ENCODE peak calls at places on chromosomes 5 and 9, in four cellular contexts. H, T, I and L are unnamed samples.

GRCh38 chr5:99177796-99178195 is 249.0 kb upstream of the CHD1 start:
- DNase-seq in H (no peak), T (no peak), I (no peak), L (no peak)

GRCh38 chr9:38662763-38663593 is 42.6 kb upstream of the ANKRD18A start:
- DNase-seq in H (no peak), T (peak; percentile 44), I (no peak), L (no peak)

GRCh38 chr9:16335788-16336580 is 534.5 kb downstream of the BNC2 start:
- DNase-seq in H (peak; percentile 94), T (peak; percentile 99), I (peak; percentile 96), L (peak; percentile 99)

GRCh38 chr9:93082841-93083411 is 13.1 kb upstream of the CARD19 start:
- DNase-seq in H (no peak), T (no peak), I (no peak), L (no peak)

GRCh38 chr9:3751125-3751758 is 225.4 kb upstream of the RFX3 start:
- DNase-seq in H (peak; percentile 96), T (peak; percentile 61), I (peak; percentile 58), L (peak; percentile 41)

GRCh38 chr9:27460225-27461023 is 63.7 kb upstream of the IFNK start:
- DNase-seq in H (no peak), T (peak; percentile 2), I (no peak), L (no peak)

GRCh38 chr5:179376701-179377420 is 31.6 kb upstream of the ADAMTS2 start:
- DNase-seq in H (no peak), T (no peak), I (no peak), L (no peak)

GRCh38 chr5:15013654-15014463 is 142.3 kb upstream of the ANKH start:
- DNase-seq in H (peak; percentile 74), T (peak; percentile 81), I (peak; percentile 21), L (no peak)

GRCh38 chr9:103203172-103203571 is 208.0 kb downstream of the CYLC2 start:
- DNase-seq in H (no peak), T (no peak), I (no peak), L (no peak)

GRCh38 chr9:77916410-77916819 is 115.2 kb downstream of the GNAQ start:
- DNase-seq in H (no peak), T (no peak), I (no peak), L (no peak)

GRCh38 chr9:132201780-132202703 is 40.2 kb downstream of the NTNG2 start:
- DNase-seq in H (no peak), T (no peak), I (no peak), L (no peak)
- TF ChIP-seq CTCF in H (no peak), T (no peak), I (no peak), L (no peak)

GRCh38 chr5:140877262-140877581 is 2.1 kb downstream of the PCDHA12 start:
- DNase-seq in H (no peak), T (no peak), I (no peak), L (no peak)
- H3K4me3 ChIP-seq in H (no peak overlapping the region), T (no peak overlapping the region), I (no peak overlapping the region), L (no peak overlapping the region)

GRCh38 chr5:122999947-123000563 is 36.5 kb downstream of the PPIC start:
- DNase-seq in H (peak; percentile 4), T (peak; percentile 45), I (no peak), L (no peak)
- TF ChIP-seq CTCF in H (no peak), T (peak; percentile 29), I (peak; percentile 49), L (peak; percentile 47)

DNA sequence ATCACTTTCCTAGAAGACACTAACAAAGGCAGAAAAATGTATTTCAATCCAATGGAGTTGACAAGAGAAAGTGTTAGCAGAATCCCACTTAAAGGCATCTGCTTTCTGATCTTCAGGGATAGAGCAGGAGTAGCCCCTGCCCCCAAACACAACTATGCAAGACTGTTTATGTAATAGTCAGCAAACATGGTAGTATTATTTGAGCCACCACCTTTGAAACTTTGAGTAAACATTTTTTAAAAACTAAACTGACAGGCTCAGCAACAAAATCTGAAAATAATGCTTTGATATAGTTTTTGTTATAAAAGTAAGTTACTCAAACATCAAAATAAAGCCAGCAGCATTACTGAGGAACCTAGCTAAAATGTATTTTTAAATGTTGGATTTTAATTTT is 4.8 kb downstream of the ELL2 start:
- DNase-seq in H (no peak), T (no peak), I (no peak), L (no peak)
- H3K4me3 ChIP-seq in H (no peak overlapping the region), T (peak overlapping the region; percentile 1), I (no peak overlapping the region), L (peak overlapping the region; percentile 38)

DNA sequence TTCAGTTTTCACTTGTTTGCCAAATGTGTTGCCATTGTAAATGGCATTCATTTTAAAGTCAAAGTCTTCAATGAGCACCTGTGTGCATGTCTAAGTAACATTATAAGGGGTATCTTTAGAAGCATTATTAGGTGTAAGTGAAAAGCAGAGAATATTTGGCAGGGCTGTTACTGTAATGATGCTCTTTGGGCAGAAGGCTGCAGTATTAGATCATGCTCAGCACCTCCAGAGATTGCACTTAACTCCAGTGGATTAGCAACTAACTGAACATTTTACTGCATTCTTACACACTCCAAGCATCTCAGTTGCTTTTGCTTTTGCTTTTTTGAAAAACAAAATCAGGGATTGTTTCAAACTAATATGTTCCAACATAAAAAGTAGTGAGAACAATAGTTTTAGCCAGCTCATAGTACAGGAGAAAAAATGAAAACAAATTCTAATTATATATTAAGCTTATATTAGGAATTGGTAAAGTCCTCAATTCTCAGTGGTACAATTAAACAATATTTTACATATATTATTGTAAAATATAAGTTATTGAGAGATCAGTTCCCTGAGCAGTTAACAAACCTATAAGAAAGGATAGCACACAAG is 1740.9 kb upstream of the CDH9 start:
- DNase-seq in H (peak; percentile 0), T (no peak), I (no peak), L (no peak)
- TF ChIP-seq CTCF in H (peak; percentile 19), T (no peak), I (peak; percentile 33), L (no peak)

GRCh38 chr5:93584531-93585053 is 1.6 kb downstream of the NR2F1 start:
- DNase-seq in H (no peak), T (no peak), I (no peak), L (no peak)
- H3K4me3 ChIP-seq in H (peak overlapping the region; percentile 98), T (peak overlapping the region; percentile 80), I (peak overlapping the region; percentile 77), L (peak overlapping the region; percentile 80)

DNA sequence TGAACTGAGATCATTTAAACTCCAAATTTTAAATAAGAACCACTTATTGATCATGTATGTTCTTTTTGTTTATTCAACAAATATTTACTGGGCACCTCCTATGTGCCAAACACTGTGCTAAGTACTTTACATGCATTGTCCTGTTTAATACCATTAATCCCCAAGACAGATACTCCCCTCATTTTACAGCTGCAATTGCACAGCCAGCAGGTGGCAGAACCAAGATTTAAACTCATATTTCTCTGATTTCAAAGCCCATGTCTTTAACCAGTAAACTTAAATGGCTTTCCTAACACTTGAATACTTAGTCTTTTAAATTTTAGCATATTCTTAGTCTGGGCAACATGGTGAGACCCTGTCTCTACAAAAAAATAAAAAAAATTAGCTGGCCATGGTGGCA is 43.4 kb upstream of the KIAA1958 start:
- DNase-seq in H (peak; percentile 12), T (peak; percentile 45), I (no peak), L (no peak)
- TF ChIP-seq CTCF in H (peak; percentile 54), T (peak; percentile 52), I (peak; percentile 48), L (peak; percentile 34)

GRCh38 chr9:21546949-21547348 is 64.8 kb upstream of the IFNE start:
- DNase-seq in H (no peak), T (no peak), I (no peak), L (no peak)

GRCh38 chr9:21542780-21543179 is 60.7 kb upstream of the IFNE start:
- DNase-seq in H (no peak), T (no peak), I (no peak), L (no peak)

DNA sequence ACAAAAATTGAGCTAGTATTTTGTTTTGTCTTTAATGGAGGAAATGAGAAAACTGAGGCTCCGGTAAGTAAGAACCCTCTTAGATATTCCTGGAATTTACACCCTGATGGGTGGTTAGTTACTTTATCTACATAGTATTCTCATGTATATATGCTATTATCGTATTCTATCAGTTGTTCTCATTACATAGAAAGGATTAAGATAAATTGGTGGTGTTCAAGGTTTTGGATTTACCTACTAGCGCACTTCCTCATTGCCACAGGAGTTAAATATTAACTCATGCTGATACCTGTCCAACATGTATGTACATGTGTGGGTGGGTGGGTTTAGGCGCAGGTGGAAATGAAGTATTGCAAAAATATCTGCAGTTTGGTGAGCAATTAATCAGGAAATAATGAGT is 61.1 kb upstream of the IFNE start:
- DNase-seq in H (no peak), T (no peak), I (no peak), L (no peak)
- H3K4me3 ChIP-seq in H (no peak overlapping the region), T (no peak overlapping the region), I (no peak overlapping the region), L (no peak overlapping the region)

GRCh38 chr5:168884040-168884439 is 304.9 kb upstream of the PANK3 start:
- DNase-seq in H (no peak), T (no peak), I (no peak), L (no peak)
- TF ChIP-seq CTCF in H (no peak), T (no peak), I (no peak), L (no peak)

GRCh38 chr9:84338792-84339191 is 1.8 kb downstream of the SLC28A3 start:
- DNase-seq in H (no peak), T (no peak), I (no peak), L (no peak)

GRCh38 chr9:84340535-84340934 is at the start of gene SLC28A3:
- DNase-seq in H (no peak), T (no peak), I (no peak), L (no peak)

GRCh38 chr9:84339523-84339922 is 1.0 kb downstream of the SLC28A3 start:
- DNase-seq in H (no peak), T (no peak), I (no peak), L (no peak)

GRCh38 chr9:84337252-84337651 is 3.3 kb downstream of the SLC28A3 start:
- DNase-seq in H (no peak), T (no peak), I (no peak), L (no peak)

DNA sequence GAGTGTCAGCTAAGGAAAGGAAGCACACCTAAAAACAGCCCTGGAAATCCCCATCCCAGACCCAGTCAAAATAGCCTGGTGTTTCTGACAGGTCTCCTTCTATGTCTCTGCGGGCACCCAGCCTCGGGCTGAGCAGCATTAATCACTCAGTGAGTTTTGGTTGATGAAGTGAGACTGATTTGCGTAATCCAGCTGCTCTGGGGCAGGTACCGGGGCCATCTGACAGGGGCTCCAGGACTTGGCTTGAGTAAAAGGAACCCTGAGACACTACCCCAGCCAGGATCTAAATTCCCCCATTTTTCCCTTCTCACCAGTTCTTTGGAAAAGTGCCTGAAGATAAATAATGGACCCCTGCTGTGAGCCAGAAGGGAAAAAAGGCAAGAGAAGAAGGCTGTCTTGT is 607 bp downstream of the SLC28A3 start:
- DNase-seq in H (no peak), T (no peak), I (peak; percentile 25), L (no peak)
- H3K4me3 ChIP-seq in H (no peak overlapping the region), T (no peak overlapping the region), I (no peak overlapping the region), L (no peak overlapping the region)